ENCODE peak calls at places on chromosomes 12 and 14, in ten cellular contexts. J, P, H, A, G, C, Z, F, T and U are unnamed samples.

GRCh38 chr14:92217956-92218355 is 96.2 kb downstream of the CPSF2 start:
- DNase-seq in J (no peak), G (no peak), Z (no peak), P (peak), A (no peak), T (no peak), F (no peak), C (no peak), H (no peak), U (no peak)

GRCh38 chr12:11726659-11727058 is 77.2 kb downstream of the ETV6 start:
- DNase-seq in G (no peak), T (no peak), Z (no peak), F (no peak), A (no peak), H (no peak), C (no peak), J (no peak), P (no peak), U (no peak)

GRCh38 chr14:104502060-104502459 is 77.5 kb upstream of the C14orf180 start:
- DNase-seq in C (no peak), A (no peak), F (no peak), G (no peak), Z (no peak), T (no peak), P (no peak), J (no peak), H (no peak), U (no peak)

GRCh38 chr14:68215628-68216027 is 396.0 kb downstream of the RAD51B start:
- DNase-seq in P (no peak), C (no peak), J (peak), A (no peak), Z (no peak), H (no peak), G (peak), T (peak), F (peak), U (no peak)

GRCh38 chr14:60064491-60065072 is 27.1 kb upstream of the PCNX4 start:
- DNase-seq in A (peak), T (peak), F (peak), Z (no peak), C (peak), P (peak), G (peak), J (peak), H (no peak), U (no peak)

GRCh38 chr12:66902020-66902419 is 223.1 kb upstream of the GRIP1 start:
- DNase-seq in T (no peak), C (no peak), A (no peak), F (no peak), Z (no peak), H (no peak), G (no peak), J (no peak), P (no peak), U (no peak)

GRCh38 chr14:96586921-96587822 is 85.0 kb downstream of the PAPOLA start:
- DNase-seq in J (no peak), H (no peak), Z (no peak), P (no peak), F (no peak), G (no peak), C (no peak), T (no peak), A (no peak), U (no peak)

GRCh38 chr12:3329361-3329760 is 161.6 kb upstream of the PRMT8 start:
- DNase-seq in P (no peak), H (no peak), G (no peak), C (no peak), Z (no peak), F (no peak), T (no peak), A (no peak), J (no peak), U (no peak)

GRCh38 chr12:121009744-121010143 is 6.5 kb downstream of the C12orf43 start:
- DNase-seq in J (peak), P (no peak), C (peak), A (peak), F (peak), G (no peak), H (no peak), T (peak), Z (peak), U (no peak)

GRCh38 chr12:115132145-115132544 is 448.2 kb upstream of the TBX3 start:
- DNase-seq in H (no peak), F (no peak), Z (no peak), J (peak), C (peak), A (no peak), G (no peak), T (no peak), P (peak), U (no peak)

GRCh38 chr12:111455448-111456320 is 50.0 kb downstream of the SH2B3 start:
- DNase-seq in C (no peak), A (no peak), H (no peak), F (no peak), Z (no peak), T (no peak), P (no peak), G (no peak), J (no peak), U (no peak)

GRCh38 chr12:4526923-4527546 is 11.7 kb upstream of the RAD51AP1 start:
- DNase-seq in A (peak), H (no peak), Z (no peak), J (peak), G (peak), C (peak), T (peak), P (no peak), F (peak), U (no peak)

GRCh38 chr12:25436206-25436912 is 116.7 kb downstream of the LMNTD1 start:
- DNase-seq in A (peak), Z (no peak), C (peak), G (peak), J (peak), T (peak), P (peak), H (no peak), F (peak), U (no peak)

GRCh38 chr12:49548822-49549648 is 10.2 kb downstream of the KCNH3 start:
- DNase-seq in T (no peak), P (no peak), H (no peak), Z (no peak), G (no peak), A (no peak), C (no peak), F (no peak), J (no peak), U (peak)

GRCh38 chr14:77603031-77603430 is 13.4 kb downstream of the SPTLC2 start:
- DNase-seq in F (no peak), Z (no peak), H (no peak), A (no peak), C (no peak), P (no peak), J (no peak), T (no peak), G (no peak), U (no peak)

GRCh38 chr12:49536526-49537195 is 2.2 kb upstream of the KCNH3 start:
- DNase-seq in T (peak), H (no peak), Z (no peak), P (no peak), G (no peak), J (no peak), F (peak), A (no peak), C (no peak), U (no peak)

GRCh38 chr12:1779783-1780182 is 40.6 kb upstream of the LRTM2 start:
- DNase-seq in A (no peak), P (no peak), F (no peak), T (no peak), H (no peak), Z (no peak), C (no peak), J (no peak), G (no peak), U (no peak)

GRCh38 chr12:110693731-110694130 is 4.8 kb upstream of the HVCN1 start:
- DNase-seq in G (no peak), F (peak), C (no peak), Z (no peak), P (no peak), H (no peak), T (peak), A (no peak), J (no peak), U (no peak)

GRCh38 chr12:120224304-120225199 is 23.6 kb upstream of the RPLP0 start:
- DNase-seq in A (peak), H (no peak), Z (no peak), G (peak), J (no peak), T (no peak), C (no peak), F (no peak), P (no peak), U (no peak)

GRCh38 chr12:86373813-86374212 is 117.6 kb upstream of the MGAT4C start:
- DNase-seq in H (no peak), Z (no peak), P (no peak), F (no peak), G (no peak), C (no peak), T (no peak), A (no peak), J (no peak), U (no peak)